ENCODE peak calls at places on chromosomes 13 and 19, in four cellular contexts. J, I, D and G are unnamed samples.

GRCh38 chr19:1469200-1469935 is 9.6 kb downstream of the C19orf25 start:
- DNase-seq in J (peak; percentile 25), I (no peak), D (no peak), G (no peak)

GRCh38 chr13:64723735-64724134 is 2506.4 kb downstream of the PCDH9 start:
- DNase-seq in I (no peak), J (no peak), D (peak; percentile 12), G (no peak)

GRCh38 chr13:113785051-113786010 is 26.3 kb downstream of the TMEM255B start:
- DNase-seq in I (no peak), D (no peak), J (no peak), G (no peak)

GRCh38 chr13:35881360-35881759 is 249.8 kb downstream of the DCLK1 start:
- DNase-seq in D (no peak), I (no peak), J (no peak), G (no peak)

GRCh38 chr19:13165091-13165997 is 15.1 kb downstream of the IER2 start:
- DNase-seq in I (no peak), J (no peak), D (no peak), G (no peak)

GRCh38 chr19:11138659-11139526 is 16.7 kb downstream of the SPC24 start:
- DNase-seq in J (peak; percentile 73), I (peak; percentile 94), D (peak; percentile 95), G (peak; percentile 80)

GRCh38 chr19:19750842-19751790 is 18.2 kb upstream of the ZNF14 start:
- DNase-seq in I (no peak), D (no peak), J (no peak), G (no peak)

GRCh38 chr19:56611288-56611687 is 16.2 kb downstream of the ZNF71 start:
- DNase-seq in D (no peak), I (no peak), J (no peak), G (no peak)

GRCh38 chr13:111505175-111505777 is 184.8 kb downstream of the TEX29 start:
- DNase-seq in J (no peak), D (no peak), I (no peak), G (no peak)

GRCh38 chr13:67630640-67631039 is 400.5 kb upstream of the PCDH9 start:
- DNase-seq in D (no peak), I (no peak), J (no peak), G (no peak)

GRCh38 chr19:22515435-22515834 is 93.3 kb upstream of the ZNF98 start:
- DNase-seq in J (no peak), D (no peak), I (no peak), G (no peak)

GRCh38 chr19:47190167-47190727 is 40.8 kb downstream of the BBC3 start:
- DNase-seq in J (peak; percentile 35), D (peak; percentile 74), I (peak; percentile 76), G (peak; percentile 63)

GRCh38 chr19:29417048-29417447 is 108.7 kb upstream of the VSTM2B start:
- DNase-seq in D (no peak), I (no peak), J (no peak), G (no peak)

GRCh38 chr13:21034602-21035190 is 26.7 kb downstream of the LATS2 start:
- DNase-seq in I (peak; percentile 70), D (peak; percentile 23), J (no peak), G (no peak)

GRCh38 chr19:45768644-45769053 is 403 bp downstream of the SIX5 start:
- DNase-seq in I (peak; percentile 86), J (peak; percentile 60), D (no peak), G (peak; percentile 76)

GRCh38 chr13:85108356-85108755 is 690.9 kb downstream of the SLITRK6 start:
- DNase-seq in J (no peak), I (no peak), D (no peak), G (no peak)

GRCh38 chr13:27797228-27797624 is 4.9 kb downstream of the GSX1 start:
- DNase-seq in J (no peak), D (no peak), I (no peak), G (no peak)

GRCh38 chr13:112132142-112132541 is 65.2 kb downstream of the SOX1 start:
- DNase-seq in D (no peak), J (no peak), I (no peak), G (no peak)

GRCh38 chr19:42010245-42011126 is 16.5 kb upstream of the ATP1A3 start:
- DNase-seq in I (no peak), J (no peak), D (no peak), G (no peak)

GRCh38 chr19:12840091-12841079 is 2.1 kb downstream of the MAST1 start:
- DNase-seq in J (peak; percentile 60), D (peak; percentile 64), I (no peak), G (no peak)

GRCh38 chr13:95304446-95304845 is 3.2 kb upstream of the ABCC4 start:
- DNase-seq in D (no peak), J (no peak), I (no peak), G (no peak)

GRCh38 chr13:110017379-110017778 is 231.0 kb upstream of the IRS2 start:
- DNase-seq in I (no peak), J (no peak), D (no peak), G (no peak)

GRCh38 chr13:37947419-37948140 is 78.0 kb upstream of the TRPC4 start:
- DNase-seq in I (no peak), J (no peak), D (no peak), G (no peak)

GRCh38 chr19:40613669-40614594 is 12.8 kb downstream of the LTBP4 start:
- DNase-seq in I (peak; percentile 95), J (peak; percentile 66), D (peak; percentile 82), G (peak; percentile 83)

GRCh38 chr13:60047943-60048342 is 115.8 kb downstream of the DIAPH3 start:
- DNase-seq in D (no peak), I (no peak), J (no peak), G (no peak)

GRCh38 chr19:31154021-31154420 is 195.2 kb downstream of the TSHZ3 start:
- DNase-seq in D (no peak), J (no peak), I (no peak), G (no peak)

GRCh38 chr19:47324502-47324901 is 7.5 kb upstream of the C5AR2 start:
- DNase-seq in I (peak; percentile 74), J (peak; percentile 45), D (peak; percentile 52), G (no peak)

GRCh38 chr13:60755380-60756163 is 358.6 kb downstream of the TDRD3 start:
- DNase-seq in I (no peak), J (no peak), D (no peak), G (no peak)

GRCh38 chr13:20492641-20493040 is 33.0 kb downstream of the CRYL1 start:
- DNase-seq in I (no peak), D (no peak), J (no peak), G (no peak)

GRCh38 chr13:38398810-38399493 is 49.3 kb downstream of the UFM1 start:
- DNase-seq in I (no peak), J (no peak), D (no peak), G (no peak)

GRCh38 chr19:33557720-33558119 is 36.1 kb upstream of the PEPD start:
- DNase-seq in J (no peak), D (no peak), I (peak; percentile 35), G (no peak)

GRCh38 chr13:38308736-38309135 is 40.9 kb upstream of the UFM1 start:
- DNase-seq in J (no peak), I (no peak), D (no peak), G (no peak)

GRCh38 chr13:105796081-105796480 is 739.4 kb downstream of the EFNB2 start:
- DNase-seq in D (no peak), I (no peak), J (no peak), G (no peak)

GRCh38 chr19:19053508-19054314 is 10.1 kb upstream of the SLC25A42 start:
- DNase-seq in I (peak; percentile 79), D (peak; percentile 71), J (peak; percentile 83), G (peak; percentile 75)

GRCh38 chr13:48715977-48716376 is 62.2 kb downstream of the CYSLTR2 start:
- DNase-seq in J (no peak), I (no peak), D (no peak), G (no peak)

GRCh38 chr13:93729383-93729782 is 502.8 kb downstream of the GPC6 start:
- DNase-seq in I (no peak), D (no peak), J (no peak), G (no peak)

GRCh38 chr19:41192574-41193419 is at the start of gene CYP2S1:
- DNase-seq in J (peak; percentile 38), D (no peak), I (no peak), G (no peak)

GRCh38 chr13:88031980-88032562 is 360.9 kb downstream of the SLITRK5 start:
- DNase-seq in D (no peak), I (no peak), J (no peak), G (no peak)
- H3K27ac ChIP-seq in D (no peak overlapping the region), I (no peak overlapping the region), J (no peak overlapping the region), G (no peak overlapping the region)

DNA sequence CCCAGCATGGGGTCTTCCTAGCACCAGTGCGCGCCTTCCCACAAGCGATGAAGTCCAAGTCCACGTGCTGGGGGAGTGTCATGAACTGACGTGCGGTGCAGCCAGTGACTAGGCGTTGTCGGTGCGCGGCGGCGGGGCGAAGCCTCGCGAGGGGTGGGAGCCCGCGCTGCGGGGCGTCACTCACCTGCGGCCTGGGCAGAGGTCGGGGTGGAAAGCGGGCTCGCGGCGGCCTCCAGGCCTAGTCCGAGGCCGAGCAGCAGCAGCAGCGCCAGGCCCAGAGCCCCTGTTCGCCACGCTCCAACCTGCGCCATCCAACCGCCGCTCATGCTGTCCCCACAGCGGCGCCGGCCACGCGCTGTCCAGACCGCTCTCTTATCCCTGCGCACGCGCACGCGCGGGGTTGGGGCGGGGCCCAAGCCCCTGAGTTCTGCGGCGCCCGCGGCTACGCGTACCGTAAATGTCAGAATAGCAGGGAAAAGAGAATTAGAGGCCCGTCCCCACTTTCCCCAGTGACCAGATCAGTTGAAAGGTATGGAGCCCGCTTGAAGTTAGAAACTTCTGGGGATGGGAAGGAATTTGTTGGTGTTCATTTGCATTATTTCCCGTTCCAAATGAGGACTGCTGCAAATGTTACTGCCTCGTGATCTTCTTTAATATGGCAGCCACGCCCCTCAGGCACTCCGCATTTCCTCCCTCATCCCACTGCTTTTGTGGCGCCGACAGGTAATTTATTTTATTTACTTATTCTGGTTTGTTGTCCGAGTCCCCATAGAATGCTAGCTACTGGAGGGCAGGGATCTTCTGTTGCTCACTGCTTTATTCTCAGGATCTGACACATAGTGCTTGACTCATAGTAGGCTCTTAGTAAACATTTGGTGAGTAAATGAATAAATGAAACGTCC is at the start of gene CD320:
- DNase-seq in J (peak; percentile 92), D (peak; percentile 90), I (peak; percentile 94), G (peak; percentile 89)
- TF ChIP-seq POLR2A in J (peak; percentile 63), D (no peak), I (no peak), G (peak; percentile 11)

DNA sequence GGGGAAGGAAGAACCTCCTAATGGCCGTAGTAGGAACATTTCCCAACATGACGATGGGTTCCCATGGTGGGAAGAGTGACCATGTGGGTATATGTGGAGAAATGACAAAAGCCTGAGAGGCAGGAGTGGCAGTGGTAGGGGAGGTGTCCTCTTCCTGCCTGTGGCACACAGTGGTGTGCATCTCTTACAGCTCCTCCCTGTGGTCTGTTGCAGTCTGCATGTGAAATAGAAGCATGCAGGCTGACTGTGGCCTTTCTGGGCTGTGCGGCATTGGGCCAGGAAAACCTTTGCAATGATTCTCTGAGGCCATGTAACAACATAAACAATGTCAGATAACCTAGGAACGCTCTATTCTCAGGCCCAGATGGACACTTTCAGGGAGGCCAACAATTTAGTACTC is 84.0 kb downstream of the LACC1 start:
- DNase-seq in J (no peak), I (no peak), D (no peak), G (peak; percentile 72)
- TF ChIP-seq CTCF in J (no peak), I (no peak), D (no peak), G (no peak)

GRCh38 chr13:87820221-87820620 is 149.1 kb downstream of the SLITRK5 start:
- DNase-seq in J (no peak), I (no peak), D (no peak), G (no peak)

GRCh38 chr13:87827479-87827878 is 156.3 kb downstream of the SLITRK5 start:
- DNase-seq in I (no peak), J (no peak), D (no peak), G (no peak)

GRCh38 chr13:87821512-87821911 is 150.3 kb downstream of the SLITRK5 start:
- DNase-seq in D (no peak), J (no peak), I (no peak), G (no peak)
- H3K27ac ChIP-seq in D (no peak overlapping the region), J (no peak overlapping the region), I (no peak overlapping the region), G (no peak overlapping the region)